ENCODE peak calls at places on chromosome 20, in four cellular contexts. A is GM12878, X is K562, H is SK-N-SH. T is an unnamed sample.

GRCh38 chr20:34629342-34629741 is 47.5 kb downstream of the PIGU start:
- DNase-seq in A (no peak), X (no peak), H (no peak), T (no peak)

GRCh38 chr20:10475225-10475624 is 40.1 kb downstream of the SLX4IP start:
- DNase-seq in A (no peak), X (no peak), H (no peak), T (no peak)

GRCh38 chr20:61562897-61563504 is 310.9 kb downstream of the CDH4 start:
- DNase-seq in A (no peak), X (no peak), H (no peak), T (no peak)

GRCh38 chr20:47785900-47786762 is 850 bp upstream of the SULF2 start:
- DNase-seq in A (no peak), X (peak; percentile 48), H (peak; percentile 86), T (peak; percentile 75)

GRCh38 chr20:4782373-4782772 is 60.7 kb downstream of the PRND start:
- DNase-seq in A (no peak), X (no peak), H (no peak), T (no peak)

GRCh38 chr20:9615766-9616454 is 101.5 kb downstream of the LAMP5 start:
- DNase-seq in A (peak; percentile 57), X (no peak), H (no peak), T (no peak)

GRCh38 chr20:4156411-4156810 is 141.1 kb upstream of the RNF24 start:
- DNase-seq in A (no peak), X (no peak), H (no peak), T (no peak)

GRCh38 chr20:47777220-47777619 is 8.1 kb downstream of the SULF2 start:
- DNase-seq in A (no peak), X (no peak), H (no peak), T (no peak)

GRCh38 chr20:61639200-61639599 is 387.1 kb downstream of the CDH4 start:
- DNase-seq in A (no peak), X (no peak), H (no peak), T (no peak)

GRCh38 chr20:16459019-16459700 is 114.1 kb downstream of the KIF16B start:
- DNase-seq in A (no peak), X (peak; percentile 11), H (no peak), T (no peak)

GRCh38 chr20:36792422-36792821 is 18.9 kb upstream of the DSN1 start:
- DNase-seq in A (no peak), X (peak; percentile 25), H (peak; percentile 70), T (peak; percentile 56)

GRCh38 chr20:19430641-19431307 is 218.3 kb downstream of the SLC24A3 start:
- DNase-seq in A (no peak), X (no peak), H (no peak), T (peak; percentile 24)

GRCh38 chr20:33262658-33263065 is 20.4 kb upstream of the BPIFB1 start:
- DNase-seq in A (no peak), X (peak; percentile 33), H (peak; percentile 52), T (no peak)

GRCh38 chr20:16595376-16595775 is 22.1 kb upstream of the KIF16B start:
- DNase-seq in A (no peak), X (no peak), H (no peak), T (no peak)

GRCh38 chr20:61807426-61808160 is 258.1 kb downstream of the TAF4 start:
- DNase-seq in A (no peak), X (no peak), H (no peak), T (no peak)

GRCh38 chr20:22288957-22289356 is 295.4 kb downstream of the FOXA2 start:
- DNase-seq in A (no peak), X (no peak), H (no peak), T (no peak)

GRCh38 chr20:36887779-36888133 is 11.8 kb downstream of the TLDC2 start:
- DNase-seq in A (no peak), X (no peak), H (no peak), T (no peak)

GRCh38 chr20:63735859-63736718 is at the start of gene LIME1:
- DNase-seq in A (no peak), X (peak; percentile 8), H (peak; percentile 28), T (peak; percentile 45)

GRCh38 chr20:137668-138131 is 4.7 kb upstream of the DEFB126 start:
- DNase-seq in A (no peak), X (peak; percentile 11), H (peak; percentile 36), T (no peak)

GRCh38 chr20:7497985-7498384 is 442.3 kb downstream of the HAO1 start:
- DNase-seq in A (no peak), X (no peak), H (no peak), T (no peak)

GRCh38 chr20:34215711-34216381 is 25.4 kb upstream of the ASIP start:
- DNase-seq in A (no peak), X (peak; percentile 69), H (peak; percentile 84), T (peak; percentile 56)

GRCh38 chr20:2234788-2235187 is 61.0 kb upstream of the TGM3 start:
- DNase-seq in A (no peak), X (no peak), H (no peak), T (peak; percentile 25)

DNA sequence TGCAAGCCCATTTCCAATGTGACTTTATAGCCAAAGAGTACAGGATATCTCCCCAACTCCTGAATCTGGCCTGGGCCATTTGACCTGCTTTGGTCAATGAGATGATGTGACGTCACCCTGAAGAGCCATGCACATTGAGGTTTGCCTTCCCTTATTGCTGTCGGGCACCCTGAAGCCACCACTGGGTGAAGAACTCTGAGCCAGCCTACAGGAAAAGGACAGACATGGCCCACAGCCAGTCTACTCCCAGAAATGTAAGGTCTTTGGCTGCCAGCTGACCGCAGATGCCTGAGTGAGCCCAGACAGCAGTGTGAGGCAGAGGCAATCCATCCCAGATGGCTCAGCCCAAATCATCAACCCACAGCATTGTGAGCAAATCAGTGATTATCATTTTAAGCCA is 3.7 kb upstream of the SYNDIG1 start:
- DNase-seq in A (no peak), X (no peak), H (no peak), T (no peak)
- TF ChIP-seq JUND in A (no peak), X (no peak), H (no peak), T (no peak)

GRCh38 chr20:49231461-49231860 is 12.2 kb downstream of the DDX27 start:
- DNase-seq in A (no peak), X (no peak), H (no peak), T (no peak)

GRCh38 chr20:49237531-49237930 is 18.3 kb downstream of the DDX27 start:
- DNase-seq in A (no peak), X (no peak), H (no peak), T (no peak)

GRCh38 chr20:49233226-49233625 is 14.0 kb downstream of the DDX27 start:
- DNase-seq in A (no peak), X (no peak), H (no peak), T (no peak)

GRCh38 chr20:49236301-49236700 is 17.1 kb downstream of the DDX27 start:
- DNase-seq in A (no peak), X (no peak), H (no peak), T (no peak)

DNA sequence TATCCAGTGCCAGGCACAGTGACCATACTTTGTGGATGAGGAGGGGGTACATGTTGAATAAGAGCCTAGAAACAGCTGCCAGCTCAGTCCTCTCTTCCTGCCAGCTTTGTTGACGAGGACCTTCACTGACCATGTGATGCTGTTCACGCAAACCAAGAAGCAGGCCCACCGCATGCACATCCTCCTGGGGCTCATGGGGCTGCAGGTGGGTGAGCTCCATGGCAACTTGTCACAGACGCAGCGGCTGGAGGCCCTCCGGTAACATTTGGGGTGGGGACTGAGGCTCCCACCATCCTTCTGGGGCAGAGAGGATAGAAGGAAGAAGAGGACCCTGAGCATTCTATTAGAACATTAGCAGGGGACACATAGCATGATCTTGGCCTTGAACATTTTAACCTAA is 15.6 kb downstream of the DDX27 start:
- DNase-seq in A (no peak), X (no peak), H (no peak), T (no peak)
- TF ChIP-seq NRF1 in A (no peak), X (no peak), H (no peak), T (no peak)

GRCh38 chr20:59151391-59151790 is 12.2 kb upstream of the ZNF831 start:
- DNase-seq in A (no peak), X (no peak), H (no peak), T (no peak)

GRCh38 chr20:59151820-59152219 is 11.8 kb upstream of the ZNF831 start:
- DNase-seq in A (no peak), X (no peak), H (no peak), T (no peak)

GRCh38 chr20:59150821-59151251 is 12.8 kb upstream of the ZNF831 start:
- DNase-seq in A (no peak), X (no peak), H (no peak), T (peak; percentile 29)

GRCh38 chr20:59148713-59149493 is 14.7 kb upstream of the ZNF831 start:
- DNase-seq in A (no peak), X (no peak), H (no peak), T (no peak)

GRCh38 chr20:59149678-59150504 is 13.7 kb upstream of the ZNF831 start:
- DNase-seq in A (no peak), X (no peak), H (no peak), T (no peak)
- TF ChIP-seq JUND in A (no peak), X (no peak), H (no peak), T (no peak)

GRCh38 chr20:43938017-43938655 is 23.5 kb downstream of the TOX2 start:
- DNase-seq in A (no peak), X (no peak), H (no peak), T (no peak)

GRCh38 chr20:43937586-43937985 is 22.9 kb downstream of the TOX2 start:
- DNase-seq in A (no peak), X (no peak), H (no peak), T (no peak)

GRCh38 chr20:43939762-43940121 is 25.1 kb downstream of the TOX2 start:
- DNase-seq in A (no peak), X (no peak), H (no peak), T (no peak)

GRCh38 chr20:43940518-43941225 is 26.0 kb downstream of the TOX2 start:
- DNase-seq in A (no peak), X (no peak), H (no peak), T (no peak)

DNA sequence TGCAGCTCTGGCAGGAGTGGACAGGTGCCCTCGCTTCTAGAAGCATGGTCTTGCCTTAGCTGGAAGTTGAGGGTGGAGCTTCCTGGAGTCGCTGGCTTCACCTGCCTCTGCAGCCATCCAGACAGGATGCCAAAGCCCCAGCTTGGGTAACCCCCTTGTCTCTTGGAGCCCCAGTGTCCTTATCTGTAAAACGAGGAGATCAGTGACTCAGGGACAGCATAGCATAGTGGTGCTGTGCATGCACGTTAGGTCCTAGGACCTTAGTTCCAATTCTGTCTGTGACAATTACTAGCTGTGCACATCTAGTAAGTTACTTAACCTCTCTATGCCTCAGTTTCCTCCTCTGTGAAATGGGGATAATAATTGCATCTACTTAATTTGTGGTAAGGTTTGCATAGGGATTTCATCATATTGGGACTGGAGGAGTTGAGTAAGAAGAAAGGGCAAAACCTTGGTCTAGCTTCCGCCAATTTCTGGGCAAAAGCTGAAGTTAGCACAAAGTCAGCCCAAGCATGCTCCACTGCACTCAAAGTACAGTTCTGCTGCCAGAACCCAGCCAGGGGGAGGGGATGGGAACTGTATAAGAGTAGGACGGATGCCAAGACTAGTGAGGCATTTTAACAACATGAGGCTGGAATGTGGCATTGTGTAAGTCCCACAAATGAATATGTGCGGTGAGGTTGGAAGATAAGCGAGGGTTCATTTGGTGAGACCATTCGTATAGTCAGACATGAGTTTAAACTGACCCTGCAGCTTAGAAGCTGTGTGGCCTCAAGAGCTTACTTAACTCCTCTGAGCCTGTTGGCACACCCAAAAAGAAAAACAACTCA is 24.5 kb downstream of the TOX2 start:
- DNase-seq in A (no peak), X (no peak), H (no peak), T (no peak)
- TF ChIP-seq NRF1 in A (no peak), X (no peak), H (no peak), T (no peak)